ENCODE peak calls at places on chromosomes 13 and 19, in six cellular contexts. H is mammary epithelial cell, J is fibroblast of lung, X is cardiac muscle cell, G is heart right ventricle, U is AG04449. W is an unnamed sample.

GRCh38 chr19:13499682-13500081 is 6.6 kb downstream of the CACNA1A start:
- DNase-seq in H (no peak), J (no peak), X (no peak), G (no peak), U (no peak), W (no peak)

GRCh38 chr13:24220086-24220703 is 59.7 kb downstream of the SPATA13 start:
- DNase-seq in H (peak), J (peak), X (peak), G (no peak), U (peak), W (no peak)

GRCh38 chr19:43789029-43789428 is 8.3 kb upstream of the KCNN4 start:
- DNase-seq in H (no peak), J (peak), X (peak), G (no peak), U (no peak), W (no peak)

GRCh38 chr19:23482829-23483228 is 87.6 kb upstream of the ZNF91 start:
- DNase-seq in H (peak), J (no peak), X (no peak), G (no peak), U (no peak), W (no peak)

GRCh38 chr13:53198017-53198416 is 169.4 kb downstream of the OLFM4 start:
- DNase-seq in H (no peak), J (no peak), X (no peak), G (no peak), U (no peak), W (no peak)

GRCh38 chr19:35041548-35042055 is at the start of gene HPN:
- DNase-seq in H (no peak), J (no peak), X (no peak), G (no peak), U (no peak), W (no peak)

GRCh38 chr13:94160875-94161274 is 318.6 kb downstream of the DCT start:
- DNase-seq in H (no peak), J (no peak), X (no peak), G (no peak), U (no peak), W (no peak)

GRCh38 chr13:27919299-27919933 is 384 bp upstream of the PDX1 start:
- DNase-seq in H (no peak), J (no peak), X (no peak), G (no peak), U (no peak), W (no peak)

GRCh38 chr13:27171244-27171829 is at the start of gene USP12:
- DNase-seq in H (peak), J (peak), X (peak), G (peak), U (no peak), W (no peak)

GRCh38 chr19:1110809-1111640 is 7.2 kb downstream of the GPX4 start:
- DNase-seq in H (no peak), J (no peak), X (peak), G (no peak), U (no peak), W (no peak)

GRCh38 chr19:47461876-47462275 is 9.8 kb downstream of the SLC8A2 start:
- DNase-seq in H (no peak), J (no peak), X (no peak), G (no peak), U (no peak), W (no peak)

DNA sequence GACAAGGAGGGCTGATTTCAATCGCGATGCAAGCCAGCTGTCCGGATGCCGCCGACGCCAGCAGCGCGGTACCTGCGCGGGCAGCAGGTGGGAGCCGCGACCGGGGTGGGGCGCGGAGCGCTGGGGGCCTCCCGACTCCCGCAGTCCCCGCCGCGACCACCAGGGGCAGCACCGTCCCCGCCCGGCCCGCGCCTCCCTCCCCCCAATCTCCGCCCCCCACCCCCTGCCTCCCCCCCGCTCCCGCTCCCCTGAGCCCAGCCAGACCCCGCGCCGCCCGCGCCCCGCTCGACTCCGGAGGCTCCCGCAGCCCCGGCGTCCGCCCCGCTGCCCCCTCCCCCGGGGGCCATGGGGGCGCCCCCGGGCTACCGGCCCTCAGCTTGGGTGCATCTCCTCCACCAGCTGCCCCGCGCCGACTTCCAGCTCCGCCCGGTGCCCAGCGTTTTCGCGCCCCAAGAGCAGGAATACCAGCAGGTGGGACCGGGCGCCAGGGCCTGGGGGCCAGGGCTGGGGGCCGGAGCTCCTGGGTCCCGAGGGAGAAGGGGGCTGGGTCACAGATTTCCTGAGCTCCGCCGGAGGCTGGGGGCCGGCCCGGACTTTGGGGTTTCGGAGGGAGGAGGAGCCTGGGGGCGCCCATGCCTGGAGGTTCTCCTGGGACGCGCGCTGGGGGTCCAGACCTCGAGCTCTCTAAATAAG is at the start of gene TTYH1:
- DNase-seq in H (no peak), J (no peak), X (no peak), G (no peak), U (no peak), W (no peak)
- H3K4me3 ChIP-seq in H (no peak), J (no peak), X (peak), G (peak), U (no peak), W (no peak)

GRCh38 chr13:50152655-50153309 is 137.5 kb downstream of the KCNRG start:
- DNase-seq in H (no peak), J (no peak), X (no peak), G (no peak), U (no peak), W (no peak)

GRCh38 chr13:50153888-50154287 is 138.6 kb downstream of the KCNRG start:
- DNase-seq in H (no peak), J (no peak), X (no peak), G (no peak), U (no peak), W (no peak)

GRCh38 chr13:50153401-50153800 is 138.2 kb downstream of the KCNRG start:
- DNase-seq in H (no peak), J (no peak), X (no peak), G (no peak), U (no peak), W (no peak)

GRCh38 chr13:50149932-50150331 is 134.7 kb downstream of the KCNRG start:
- DNase-seq in H (no peak), J (no peak), X (peak), G (no peak), U (no peak), W (no peak)

GRCh38 chr13:50152224-50152623 is 137.0 kb downstream of the KCNRG start:
- DNase-seq in H (no peak), J (peak), X (peak), G (no peak), U (no peak), W (no peak)
- H3K4me3 ChIP-seq in H (no peak), J (peak), X (no peak), G (peak), U (no peak), W (peak)

DNA sequence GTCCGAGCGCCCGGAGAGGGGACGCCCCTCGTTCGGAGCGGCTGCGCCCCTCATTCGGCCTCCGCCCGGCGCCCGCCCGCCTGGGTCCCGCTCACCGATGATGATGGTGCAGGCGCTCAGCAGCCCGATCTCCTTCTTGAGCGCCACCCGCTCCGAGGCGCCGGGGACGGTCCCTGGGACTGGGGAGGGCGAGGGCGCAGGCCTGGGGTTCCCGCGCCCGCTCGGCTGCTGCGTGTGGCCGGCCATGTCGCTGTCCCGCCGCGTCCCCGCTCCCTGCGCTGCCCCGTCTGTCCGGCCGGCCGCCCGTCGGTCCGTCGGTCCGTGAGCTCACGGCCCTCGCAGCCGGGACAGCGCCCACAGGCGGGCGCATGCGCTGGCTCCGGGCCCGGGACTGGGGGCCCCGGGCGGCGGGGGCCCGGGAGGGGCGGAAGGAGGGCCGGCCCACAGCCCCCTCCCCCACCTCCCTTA is at the start of gene SLC7A10:
- DNase-seq in H (no peak), J (no peak), X (peak), G (peak), U (no peak), W (no peak)
- H3K4me3 ChIP-seq in H (no peak), J (no peak), X (peak), G (peak), U (no peak), W (no peak)

GRCh38 chr13:31124225-31124624 is 37.5 kb downstream of the HSPH1 start:
- DNase-seq in H (no peak), J (no peak), X (no peak), G (no peak), U (no peak), W (no peak)
- H3K4me3 ChIP-seq in H (no peak), J (no peak), X (no peak), G (no peak), U (no peak), W (no peak)

GRCh38 chr13:49399801-49400472 is 43.9 kb downstream of the CAB39L start:
- DNase-seq in H (no peak), J (no peak), X (no peak), G (no peak), U (no peak), W (no peak)
- H3K4me3 ChIP-seq in H (no peak), J (no peak), X (peak), G (peak), U (no peak), W (no peak)

GRCh38 chr19:7921955-7922840 is 2.1 kb downstream of the SNAPC2 start:
- DNase-seq in H (no peak), J (no peak), X (no peak), G (no peak), U (no peak), W (no peak)

GRCh38 chr19:7924651-7925170 is 1.2 kb downstream of the CTXN1 start:
- DNase-seq in H (no peak), J (no peak), X (no peak), G (no peak), U (no peak), W (no peak)

GRCh38 chr19:7922841-7923205 is 2.7 kb downstream of the SNAPC2 start:
- DNase-seq in H (no peak), J (no peak), X (no peak), G (no peak), U (no peak), W (no peak)

GRCh38 chr19:7924241-7924640 is 1.7 kb downstream of the CTXN1 start:
- DNase-seq in H (no peak), J (no peak), X (no peak), G (no peak), U (no peak), W (no peak)

DNA sequence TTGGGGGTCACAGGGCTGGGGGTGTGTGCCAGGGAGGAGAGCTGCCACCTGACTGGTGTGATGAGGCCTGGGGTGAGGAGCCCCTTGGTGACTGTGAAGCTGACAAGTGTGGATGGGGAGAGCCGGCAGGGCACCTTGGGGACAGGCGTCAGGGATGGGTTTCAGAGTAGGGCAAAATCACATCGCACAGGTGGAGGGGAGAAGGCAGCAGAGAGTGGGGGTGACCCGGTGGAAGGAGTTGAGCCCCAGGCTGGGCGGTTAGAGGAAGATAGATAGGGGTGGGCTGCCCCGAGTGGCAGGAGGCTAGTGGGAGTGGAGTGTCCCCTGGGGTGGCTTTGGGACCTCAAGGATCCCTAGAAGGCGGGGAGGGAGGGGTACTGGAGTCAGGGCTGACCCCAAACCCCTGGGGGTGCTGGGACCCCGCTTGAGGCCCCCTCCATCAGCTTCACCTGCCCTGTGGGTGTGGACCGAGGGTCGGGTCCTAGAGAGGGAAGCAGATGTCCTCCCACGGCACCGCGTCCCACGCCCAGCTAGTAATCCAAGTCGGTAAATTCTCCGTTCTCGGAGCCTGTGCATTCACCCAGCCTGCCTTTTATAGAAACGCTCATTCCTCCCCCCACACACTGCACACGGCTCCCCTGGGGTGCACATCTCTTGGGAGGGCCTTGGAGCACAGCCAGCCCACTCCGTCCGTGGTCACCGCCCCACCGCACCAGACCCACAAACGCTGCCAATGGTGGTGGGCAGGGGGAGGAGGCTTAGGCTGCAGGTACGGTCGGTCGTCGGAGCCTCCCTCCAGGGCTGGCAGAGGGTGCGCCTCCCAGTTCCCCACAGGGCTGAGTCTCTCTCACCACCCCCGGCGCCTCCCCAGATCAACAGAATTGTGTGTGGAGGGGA is 2.4 kb downstream of the CTXN1 start:
- DNase-seq in H (no peak), J (no peak), X (no peak), G (no peak), U (no peak), W (no peak)
- H3K4me3 ChIP-seq in H (no peak), J (no peak), X (no peak), G (no peak), U (no peak), W (no peak)

GRCh38 chr13:40819797-40820315 is 30.4 kb downstream of the SLC25A15 start:
- DNase-seq in H (no peak), J (no peak), X (no peak), G (no peak), U (no peak), W (no peak)
- H3K4me3 ChIP-seq in H (no peak), J (no peak), X (no peak), G (no peak), U (no peak), W (no peak)

GRCh38 chr19:51272183-51272817 is 21.4 kb downstream of the SIGLECL1 start:
- DNase-seq in H (no peak), J (no peak), X (no peak), G (no peak), U (no peak), W (no peak)
- H3K4me3 ChIP-seq in H (no peak), J (no peak), X (no peak), G (no peak), U (no peak), W (no peak)

W was measured in epithelial cell of proximal tubule.